ENCODE peak calls at places on chromosomes 3 and 15, in four cellular contexts. U is trophoblast cell, Q is mesenchymal stem cell, F is H9. E is an unnamed sample.
A peak's percentile ranks its signal among the peaks of the same experiment; 100 is the strongest.

GRCh38 chr15:95111969-95112368 is 880.6 kb downstream of the MCTP2 start:
- DNase-seq in U (no peak), Q (no peak), F (no peak), E (no peak)

GRCh38 chr3:118972974-118973373 is 61.7 kb downstream of the IGSF11 start:
- DNase-seq in U (no peak), Q (no peak), F (no peak), E (no peak)

GRCh38 chr15:69723404-69724097 is 270.9 kb downstream of the RPLP1 start:
- DNase-seq in U (no peak), Q (no peak), F (no peak), E (no peak)

GRCh38 chr15:89361451-89362202 is 27.0 kb upstream of the POLG start:
- DNase-seq in U (peak; percentile 88), Q (peak; percentile 63), F (peak; percentile 89), E (peak; percentile 82)

GRCh38 chr3:43077261-43077660 is 28.6 kb downstream of the POMGNT2 start:
- DNase-seq in U (no peak), Q (no peak), F (no peak), E (no peak)

GRCh38 chr3:160401301-160402095 is 2.0 kb downstream of the SMC4 start:
- DNase-seq in U (peak; percentile 18), Q (peak; percentile 82), F (no peak), E (no peak)

GRCh38 chr3:190574473-190574872 is 60.6 kb downstream of the IL1RAP start:
- DNase-seq in U (no peak), Q (no peak), F (no peak), E (no peak)

GRCh38 chr3:14242490-14243311 is 64.1 kb downstream of the LSM3 start:
- DNase-seq in U (no peak), Q (no peak), F (no peak), E (peak; percentile 11)

GRCh38 chr3:191944835-191945234 is 483.9 kb downstream of the PYDC2 start:
- DNase-seq in U (no peak), Q (no peak), F (no peak), E (no peak)

GRCh38 chr3:40476478-40477470 is at the start of gene ZNF619:
- DNase-seq in U (peak; percentile 70), Q (peak; percentile 82), F (peak; percentile 66), E (peak; percentile 58)

GRCh38 chr3:134242649-134243637 is 7.7 kb downstream of the RYK start:
- DNase-seq in U (peak; percentile 62), Q (peak; percentile 80), F (no peak), E (no peak)

GRCh38 chr3:31027914-31028313 is 133.5 kb upstream of the GADL1 start:
- DNase-seq in U (no peak), Q (no peak), F (no peak), E (no peak)

GRCh38 chr15:72724028-72724427 is 38.0 kb downstream of the BBS4 start:
- DNase-seq in U (no peak), Q (no peak), F (no peak), E (no peak)

GRCh38 chr15:68385240-68385561 is 46.8 kb downstream of the ITGA11 start:
- DNase-seq in U (no peak), Q (no peak), F (peak; percentile 12), E (no peak)
- H3K18ac ChIP-seq in U (no peak overlapping the region), Q (peak overlapping the region; percentile 98), F (no peak overlapping the region), E (no peak overlapping the region)

GRCh38 chr3:138862531-138862923 is 27.8 kb upstream of the PIK3CB start:
- DNase-seq in U (peak; percentile 19), Q (no peak), F (peak; percentile 56), E (no peak)
- H3K18ac ChIP-seq in U (no peak overlapping the region), Q (no peak overlapping the region), F (peak overlapping the region; percentile 48), E (no peak overlapping the region)

DNA sequence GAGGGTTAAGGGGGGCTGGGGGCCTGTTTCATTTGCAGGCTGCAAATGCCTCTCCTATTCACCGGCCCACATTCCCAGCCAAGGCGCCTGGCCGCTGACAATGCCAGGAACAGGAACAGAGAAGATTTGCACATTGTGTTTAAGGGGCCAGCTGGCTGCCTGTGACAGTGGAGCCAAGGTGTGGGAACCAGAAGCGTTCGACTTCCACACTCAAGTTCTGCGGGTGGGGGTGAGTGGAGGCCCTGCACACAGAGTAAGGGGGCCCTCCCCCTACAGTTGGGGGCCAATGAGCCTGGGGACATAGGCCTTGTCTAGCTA is 9.5 kb downstream of the IGDCC3 start:
- DNase-seq in U (no peak), Q (no peak), F (peak; percentile 77), E (peak; percentile 83)
- H3K18ac ChIP-seq in U (peak overlapping the region; percentile 50), Q (peak overlapping the region; percentile 67), F (peak overlapping the region; percentile 22), E (peak overlapping the region; percentile 95)

GRCh38 chr15:101267320-101268104 is 9.8 kb downstream of the SELENOS start:
- DNase-seq in U (peak; percentile 45), Q (peak; percentile 42), F (peak; percentile 66), E (no peak)

GRCh38 chr15:101264911-101265641 is 12.2 kb downstream of the SELENOS start:
- DNase-seq in U (peak; percentile 7), Q (no peak), F (no peak), E (no peak)

GRCh38 chr15:101264011-101264410 is 12.2 kb upstream of the CHSY1 start:
- DNase-seq in U (no peak), Q (peak; percentile 42), F (no peak), E (no peak)

GRCh38 chr15:101266787-101267186 is 10.5 kb downstream of the SELENOS start:
- DNase-seq in U (no peak), Q (no peak), F (no peak), E (no peak)

DNA sequence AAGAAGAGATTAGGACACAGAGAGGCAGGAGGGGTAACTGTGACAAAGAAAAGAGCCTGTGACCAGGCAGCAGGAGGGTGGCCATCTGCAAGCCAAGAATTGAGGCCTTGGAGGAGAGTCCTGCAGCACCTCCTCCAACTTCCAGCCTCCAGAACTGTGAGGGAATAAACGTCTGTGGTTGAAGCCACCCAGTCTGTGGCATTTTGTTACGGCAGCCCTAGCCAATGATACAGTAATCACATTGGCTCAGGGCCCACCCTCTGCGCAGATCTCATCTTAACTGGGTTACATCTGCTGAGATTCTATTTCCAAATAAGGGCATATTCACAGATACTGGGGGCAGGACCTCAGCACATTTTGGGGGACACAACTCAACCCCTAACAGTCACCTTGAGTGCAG is 11.3 kb downstream of the SELENOS start:
- DNase-seq in U (no peak), Q (no peak), F (no peak), E (no peak)
- H3K18ac ChIP-seq in U (no peak overlapping the region), Q (no peak overlapping the region), F (no peak overlapping the region), E (no peak overlapping the region)

GRCh38 chr3:107271787-107272387 is 105.4 kb upstream of the CCDC54 start:
- DNase-seq in U (peak; percentile 60), Q (peak; percentile 60), F (no peak), E (no peak)

GRCh38 chr3:107264888-107265287 is 112.4 kb upstream of the CCDC54 start:
- DNase-seq in U (peak; percentile 59), Q (peak; percentile 36), F (no peak), E (no peak)

GRCh38 chr3:107269081-107269480 is 108.2 kb upstream of the CCDC54 start:
- DNase-seq in U (no peak), Q (no peak), F (no peak), E (no peak)

GRCh38 chr3:107265526-107265925 is 111.7 kb upstream of the CCDC54 start:
- DNase-seq in U (no peak), Q (no peak), F (no peak), E (no peak)

GRCh38 chr3:107268461-107268860 is 108.8 kb upstream of the CCDC54 start:
- DNase-seq in U (no peak), Q (no peak), F (no peak), E (no peak)
- H3K18ac ChIP-seq in U (no peak overlapping the region), Q (no peak overlapping the region), F (no peak overlapping the region), E (no peak overlapping the region)

DNA sequence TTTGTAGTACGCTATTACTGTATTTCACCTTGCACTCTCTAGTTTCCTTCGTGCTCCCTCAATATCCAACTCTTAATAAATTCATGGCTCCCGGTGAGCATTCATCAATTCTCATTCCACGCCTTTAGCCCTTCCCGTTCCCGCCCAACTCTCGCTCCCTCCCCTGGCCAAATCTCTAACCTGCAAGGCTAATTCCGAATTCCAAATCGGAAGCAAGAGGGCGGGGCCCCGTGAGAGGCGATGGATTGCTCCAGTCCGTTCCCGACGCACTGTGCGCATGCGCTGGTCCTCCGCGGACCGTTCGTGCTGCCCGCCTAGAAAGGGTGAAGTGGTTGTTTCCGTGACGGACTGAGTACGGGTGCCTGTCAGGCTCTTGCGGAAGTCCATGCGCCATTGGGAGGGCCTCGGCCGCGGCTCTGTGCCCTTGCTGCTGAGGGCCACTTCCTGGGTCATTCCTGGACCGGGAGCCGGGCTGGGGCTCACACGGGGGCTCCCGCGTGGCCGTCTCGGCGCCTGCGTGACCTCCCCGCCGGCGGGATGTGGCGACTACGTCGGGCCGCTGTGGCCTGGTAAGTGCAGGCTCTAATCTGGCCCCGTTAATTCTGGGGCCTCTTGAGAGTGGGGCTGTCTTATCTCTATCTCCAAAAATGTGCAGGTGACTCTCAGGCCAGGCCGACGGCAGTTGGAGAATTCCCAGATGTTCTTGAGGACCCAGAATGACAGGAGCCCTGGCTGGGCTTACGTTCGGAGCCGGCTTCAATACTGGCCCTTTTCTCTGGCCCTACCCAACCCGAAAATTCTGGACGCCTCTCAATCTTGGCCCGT is at the start of gene OPA1:
- DNase-seq in U (peak; percentile 100), Q (peak; percentile 98), F (peak; percentile 99), E (peak; percentile 96)
- H3K18ac ChIP-seq in U (peak within 1 kb of the TSS; percentile 85), Q (peak within 1 kb of the TSS; percentile 89), F (peak within 1 kb of the TSS; percentile 35), E (peak within 1 kb of the TSS; percentile 79)

GRCh38 chr15:68644088-68644904 is 65.5 kb downstream of the CORO2B start:
- DNase-seq in U (no peak), Q (peak; percentile 81), F (no peak), E (no peak)
- H3K18ac ChIP-seq in U (no peak overlapping the region), Q (peak overlapping the region; percentile 86), F (no peak overlapping the region), E (no peak overlapping the region)

DNA sequence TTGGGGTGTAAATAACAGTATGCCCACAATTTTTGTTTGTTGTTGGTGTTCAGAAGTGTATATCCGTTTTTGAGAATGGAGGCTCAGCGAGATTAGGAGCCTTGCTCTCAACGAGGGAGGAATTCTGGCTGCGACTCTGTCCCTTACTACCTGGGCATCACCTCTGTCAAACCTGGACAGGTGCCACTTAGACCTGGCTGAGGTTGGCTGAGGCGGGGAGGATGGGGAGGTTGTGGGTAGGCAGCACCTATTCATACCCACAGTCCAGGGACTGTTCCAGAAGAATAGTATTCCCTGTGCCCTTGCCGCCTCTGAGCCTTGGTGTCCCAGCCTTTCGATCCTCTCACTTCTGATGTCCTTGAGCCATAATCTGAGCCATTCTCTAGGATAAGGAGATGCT is 99.9 kb downstream of the LINGO1 start:
- DNase-seq in U (no peak), Q (no peak), F (no peak), E (no peak)
- H3K18ac ChIP-seq in U (no peak overlapping the region), Q (no peak overlapping the region), F (no peak overlapping the region), E (no peak overlapping the region)

DNA sequence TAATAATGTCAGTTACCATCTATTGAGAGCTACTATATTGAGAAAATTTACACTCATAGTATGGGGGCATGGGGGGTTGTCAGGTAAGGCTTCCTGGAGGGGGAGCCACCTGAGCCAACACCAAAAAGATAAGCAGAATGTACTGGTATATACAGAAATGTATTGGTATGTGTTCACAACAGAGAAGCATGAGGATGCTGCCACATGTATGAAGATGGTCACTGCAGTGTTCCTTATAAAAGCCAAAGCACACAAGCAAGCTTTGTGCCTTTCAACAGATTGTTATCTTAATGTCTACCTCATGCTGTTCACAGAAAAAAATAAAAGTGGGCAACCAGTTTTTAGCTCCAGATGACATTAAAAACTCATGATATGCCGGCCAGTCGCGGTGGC is 149.0 kb downstream of the MAGI1 start:
- DNase-seq in U (no peak), Q (no peak), F (no peak), E (no peak)
- H3K18ac ChIP-seq in U (no peak overlapping the region), Q (no peak overlapping the region), F (no peak overlapping the region), E (no peak overlapping the region)

E was measured in neuronal stem cell.